ENCODE peak calls at places on chromosomes 16 and 17, in six cellular contexts. K, C, E, P, R and L are unnamed samples. For H3K4me1, the result is how much of the 10 kb centered on the place peaks cover.

GRCh38 chr17:45319239-45319703 is 2.5 kb upstream of the MAP3K14 start:
- DNase-seq in K (no peak), C (peak), E (peak), P (peak), R (peak), L (no peak)

GRCh38 chr17:44983563-44983962 is 15.5 kb upstream of the C1QL1 start:
- DNase-seq in K (no peak), C (no peak), E (no peak), P (no peak), R (no peak), L (no peak)

GRCh38 chr17:81838753-81839255 is 4.0 kb upstream of the PPP1R27 start:
- DNase-seq in K (no peak), C (no peak), E (no peak), P (no peak), R (no peak), L (no peak)

GRCh38 chr17:27609606-27610303 is 21.2 kb upstream of the LGALS9 start:
- DNase-seq in K (peak), C (peak), E (peak), P (no peak), R (no peak), L (peak)

GRCh38 chr17:16938496-16939270 is 33.2 kb downstream of the TNFRSF13B start:
- DNase-seq in K (no peak), C (peak), E (no peak), P (no peak), R (no peak), L (no peak)

GRCh38 chr16:50021509-50021908 is 3.5 kb upstream of the CNEP1R1 start:
- DNase-seq in K (peak), C (peak), E (no peak), P (peak), R (no peak), L (peak)

GRCh38 chr16:27432600-27432957 is 30.6 kb downstream of the IL21R start:
- DNase-seq in K (no peak), C (no peak), E (peak), P (no peak), R (no peak), L (no peak)

GRCh38 chr16:79008036-79008868 is 592.3 kb downstream of the MAF start:
- DNase-seq in K (no peak), C (no peak), E (no peak), P (peak), R (no peak), L (no peak)

GRCh38 chr17:19263621-19264010 is 26.4 kb downstream of the EPN2 start:
- DNase-seq in K (no peak), C (no peak), E (peak), P (no peak), R (no peak), L (no peak)

GRCh38 chr17:41624208-41625101 is at the start of gene KRT17:
- DNase-seq in K (no peak), C (peak), E (peak), P (peak), R (no peak), L (peak)

GRCh38 chr17:9813166-9813565 is 8.7 kb downstream of the GSG1L2 start:
- DNase-seq in K (no peak), C (no peak), E (no peak), P (no peak), R (no peak), L (no peak)

GRCh38 chr16:80792031-80792430 is 12.4 kb downstream of the CDYL2 start:
- DNase-seq in K (no peak), C (no peak), E (no peak), P (no peak), R (no peak), L (no peak)

GRCh38 chr17:48998557-48999440 is 1.6 kb downstream of the IGF2BP1 start:
- DNase-seq in K (peak), C (peak), E (no peak), P (peak), R (no peak), L (peak)

GRCh38 chr17:4823373-4824089 is 9.6 kb upstream of the MINK1 start:
- DNase-seq in K (no peak), C (no peak), E (no peak), P (no peak), R (no peak), L (no peak)

GRCh38 chr16:12061336-12062055 is 85.0 kb downstream of the SNX29 start:
- DNase-seq in K (no peak), C (no peak), E (peak), P (no peak), R (no peak), L (no peak)

GRCh38 chr16:67260426-67261063 is 11.8 kb downstream of the SLC9A5 start:
- DNase-seq in K (peak), C (peak), E (peak), P (peak), R (no peak), L (no peak)

GRCh38 chr17:69575346-69575761 is 160.9 kb downstream of the MAP2K6 start:
- DNase-seq in K (peak), C (no peak), E (peak), P (no peak), R (no peak), L (peak)

GRCh38 chr16:14600164-14600563 is 29.9 kb downstream of the PARN start:
- DNase-seq in K (peak), C (peak), E (peak), P (peak), R (peak), L (peak)

GRCh38 chr17:28467456-28468025 is 5.9 kb upstream of the SLC13A2 start:
- DNase-seq in K (no peak), C (no peak), E (no peak), P (no peak), R (no peak), L (no peak)

GRCh38 chr17:18318771-18319450 is 3.8 kb downstream of the SMCR8 start:
- DNase-seq in K (no peak), C (no peak), E (no peak), P (no peak), R (no peak), L (no peak)

GRCh38 chr16:11374255-11374654 is 29.0 kb downstream of the RMI2 start:
- DNase-seq in K (no peak), C (peak), E (no peak), P (no peak), R (no peak), L (no peak)

GRCh38 chr16:1336619-1337018 is 3.2 kb downstream of the BAIAP3 start:
- DNase-seq in K (no peak), C (no peak), E (no peak), P (no peak), R (no peak), L (no peak)

GRCh38 chr16:85610446-85611204 is 2.5 kb upstream of the GSE1 start:
- DNase-seq in K (peak), C (peak), E (peak), P (peak), R (peak), L (peak)

GRCh38 chr17:35801583-35802224 is 6.3 kb upstream of the MMP28 start:
- DNase-seq in K (no peak), C (peak), E (no peak), P (peak), R (no peak), L (peak)

GRCh38 chr16:72876221-72876620 is 171.7 kb downstream of the ZFHX3 start:
- DNase-seq in K (no peak), C (no peak), E (no peak), P (no peak), R (no peak), L (no peak)

GRCh38 chr17:78412403-78412802 is 34.0 kb downstream of the PGS1 start:
- DNase-seq in K (peak), C (no peak), E (peak), P (peak), R (no peak), L (no peak)

GRCh38 chr17:33779399-33779697 is 475.7 kb upstream of the CCL2 start:
- DNase-seq in K (no peak), C (no peak), E (no peak), P (no peak), R (no peak), L (no peak)

GRCh38 chr17:70808596-70808995 is 639.3 kb downstream of the KCNJ2 start:
- DNase-seq in K (peak), C (peak), E (peak), P (no peak), R (peak), L (peak)

GRCh38 chr16:13852827-13853226 is 67.1 kb upstream of the ERCC4 start:
- DNase-seq in K (no peak), C (no peak), E (no peak), P (no peak), R (no peak), L (no peak)

GRCh38 chr17:18921485-18921884 is 30.5 kb upstream of the SLC5A10 start:
- DNase-seq in K (no peak), C (no peak), E (no peak), P (no peak), R (no peak), L (no peak)

GRCh38 chr17:60091908-60092331 is 13.2 kb upstream of the HEATR6 start:
- DNase-seq in K (no peak), C (no peak), E (no peak), P (no peak), R (no peak), L (no peak)

GRCh38 chr16:46583036-46583435 is 38.1 kb downstream of the SHCBP1 start:
- DNase-seq in K (no peak), C (no peak), E (no peak), P (no peak), R (no peak), L (no peak)

GRCh38 chr16:54585966-54586365 is 299.4 kb upstream of the IRX3 start:
- DNase-seq in K (peak), C (no peak), E (no peak), P (no peak), R (no peak), L (no peak)

GRCh38 chr17:78105101-78105500 is 23.5 kb downstream of the TMC6 start:
- DNase-seq in K (no peak), C (no peak), E (no peak), P (no peak), R (no peak), L (no peak)

GRCh38 chr17:80137131-80137530 is 9.8 kb downstream of the EIF4A3 start:
- DNase-seq in K (no peak), C (no peak), E (no peak), P (no peak), R (no peak), L (no peak)

DNA sequence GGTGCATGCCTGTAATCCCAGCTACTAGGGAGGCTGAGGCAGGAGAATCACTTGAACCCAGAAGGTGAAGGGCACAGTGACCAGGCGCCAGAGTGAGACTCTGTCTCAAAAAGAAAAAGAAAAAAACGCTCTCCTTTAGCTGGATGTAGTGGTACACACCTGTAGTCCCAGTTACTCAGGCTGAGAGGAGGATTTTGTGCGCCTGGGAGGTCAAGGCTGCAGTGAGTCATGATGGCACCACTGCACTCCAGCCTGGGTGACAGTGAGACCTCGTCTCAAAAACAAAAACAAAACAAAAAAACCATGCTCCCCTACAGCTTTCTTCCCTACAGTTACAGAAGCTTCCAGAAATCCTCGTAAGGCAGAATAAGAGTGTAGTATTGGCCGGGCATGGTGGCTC is 33.1 kb upstream of the ST6GALNAC1 start:
- DNase-seq in K (no peak), C (no peak), E (no peak), P (no peak), R (no peak), L (no peak)
- H3K4me1 ChIP-seq in K (under half), C (under half), E (under half), P (under half), R (under half), L (under half)

GRCh38 chr16:75225678-75226515 is 7.1 kb downstream of the CTRB1 start:
- DNase-seq in K (no peak), C (no peak), E (no peak), P (no peak), R (no peak), L (no peak)

GRCh38 chr16:75226550-75227360 is 8.0 kb downstream of the CTRB1 start:
- DNase-seq in K (no peak), C (no peak), E (no peak), P (no peak), R (no peak), L (no peak)

GRCh38 chr16:75225092-75225491 is 6.3 kb downstream of the CTRB1 start:
- DNase-seq in K (no peak), C (no peak), E (no peak), P (no peak), R (no peak), L (no peak)

GRCh38 chr16:75224281-75224680 is 5.5 kb downstream of the CTRB1 start:
- DNase-seq in K (no peak), C (no peak), E (no peak), P (no peak), R (no peak), L (no peak)

DNA sequence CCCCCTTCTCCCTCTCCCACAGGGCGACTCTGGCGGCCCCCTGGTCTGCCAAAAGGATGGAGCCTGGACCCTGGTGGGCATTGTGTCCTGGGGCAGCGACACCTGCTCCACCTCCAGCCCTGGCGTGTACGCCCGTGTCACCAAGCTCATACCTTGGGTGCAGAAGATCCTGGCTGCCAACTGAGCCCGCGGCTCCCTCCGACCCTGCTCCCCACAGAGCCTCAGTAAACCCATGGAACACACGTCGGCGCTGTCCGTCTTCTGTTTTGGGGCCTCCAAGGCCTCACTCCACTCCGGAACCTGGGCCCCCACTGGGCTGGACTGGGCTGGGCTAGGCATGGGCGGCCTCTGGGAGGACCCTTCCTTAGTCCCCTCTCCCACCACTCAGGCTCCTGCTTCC is 5.9 kb downstream of the CTRB1 start:
- DNase-seq in K (no peak), C (no peak), E (no peak), P (no peak), R (no peak), L (no peak)
- H3K27ac ChIP-seq in K (no peak), C (no peak), E (no peak), P (no peak), R (no peak), L (no peak)

GRCh38 chr17:43909537-43910231 is 2.3 kb upstream of the MPP2 start:
- DNase-seq in K (no peak), C (no peak), E (no peak), P (no peak), R (no peak), L (no peak)
- TF ChIP-seq EZH2 in K (no peak), C (no peak), E (no peak), P (no peak), R (no peak), L (no peak)

DNA sequence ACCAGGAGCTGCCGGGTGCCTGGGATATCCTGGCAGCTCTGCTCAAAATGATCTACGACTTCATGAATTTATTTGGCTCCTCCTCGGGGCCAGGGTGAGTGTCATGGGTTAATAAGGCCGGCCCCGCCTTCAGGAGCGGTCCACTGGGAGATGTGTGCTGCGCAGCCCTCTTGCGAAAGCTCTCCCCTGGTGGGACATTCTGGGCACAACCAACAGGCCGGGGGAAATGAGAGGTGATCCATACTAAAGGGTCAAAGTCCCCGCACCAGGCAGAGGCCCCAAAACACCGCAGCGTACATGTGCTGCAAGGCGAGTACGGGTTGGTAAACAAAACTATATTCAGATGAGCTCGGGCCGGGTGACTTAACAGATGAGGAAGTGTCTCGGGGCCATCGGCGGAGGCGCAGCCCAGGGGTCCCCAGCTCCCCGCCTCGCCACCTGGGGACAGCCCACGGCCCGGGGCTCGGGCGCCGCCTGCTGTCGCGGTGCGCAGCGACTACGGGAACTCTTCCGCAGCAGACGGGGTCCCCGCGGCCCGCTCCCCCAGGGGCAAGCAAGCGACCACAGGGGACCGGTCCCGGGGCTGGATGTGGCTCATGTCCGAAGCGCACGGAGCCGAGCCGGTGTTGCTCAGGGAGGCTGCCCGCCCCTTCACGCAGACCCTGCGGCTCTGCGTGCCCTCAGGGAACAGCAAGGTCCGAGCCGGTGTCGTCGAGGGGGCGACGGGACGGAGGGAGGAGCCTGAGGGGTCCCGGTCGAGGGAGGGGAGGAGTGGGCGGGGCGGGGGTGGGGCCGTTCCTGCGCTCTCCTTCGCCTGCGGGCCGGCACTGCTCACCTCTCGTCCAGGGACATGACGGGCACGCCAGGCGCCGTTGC is at the start of gene RAB37:
- DNase-seq in K (peak), C (peak), E (no peak), P (no peak), R (peak), L (no peak)
- H3K4me1 ChIP-seq in K (under half), C (under half), E (under half), P (under half), R (under half), L (under half)

DNA sequence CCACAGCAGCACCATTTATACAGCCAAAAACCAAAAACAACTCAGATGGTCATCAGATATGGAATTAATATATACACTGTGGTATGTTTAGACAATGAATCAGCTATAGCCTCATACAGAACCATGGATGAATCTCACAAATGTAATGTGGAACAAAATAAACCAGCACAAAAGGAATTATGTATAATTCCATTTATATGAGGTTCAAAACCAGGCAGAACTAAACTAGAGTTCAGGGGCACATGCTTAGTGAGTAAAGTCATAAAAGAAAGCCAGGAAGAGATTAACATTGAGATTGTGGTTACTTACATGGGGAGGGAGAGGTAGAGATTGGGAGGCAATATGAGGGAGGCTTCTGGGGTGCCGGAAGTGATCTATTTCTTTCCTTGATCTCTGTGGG is 231.1 kb downstream of the COPRS start:
- DNase-seq in K (no peak), C (no peak), E (peak), P (no peak), R (no peak), L (no peak)
- H3K27ac ChIP-seq in K (no peak), C (no peak), E (peak), P (no peak), R (no peak), L (no peak)

GRCh38 chr17:47850692-47851573 is at the start of gene SP6:
- DNase-seq in K (peak), C (peak), E (peak), P (peak), R (peak), L (no peak)
- TF ChIP-seq EZH2 in K (peak), C (peak), E (no peak), P (no peak), R (no peak), L (peak)

GRCh38 chr17:63772801-63773271 is 561 bp downstream of the CCDC47 start:
- DNase-seq in K (peak), C (no peak), E (peak), P (peak), R (no peak), L (peak)
- H3K4me1 ChIP-seq in K (under half), C (under half), E (under half), P (under half), R (under half), L (under half)